ENCODE peak calls at places on chromosomes 6 and 20, in six cellular contexts. H is astrocyte of the spinal cord, M is fibroblast of lung, T is cardiac muscle cell, O is psoas muscle, J is WERI-Rb-1. N is an unnamed sample.

GRCh38 chr6:11317885-11318771 is 85.7 kb upstream of the NEDD9 start:
- DNase-seq in H (peak; percentile 99), M (peak; percentile 91), T (no peak), O (peak; percentile 40), J (no peak), N (peak; percentile 92)

GRCh38 chr6:130900913-130901312 is 73.7 kb downstream of the SMLR1 start:
- DNase-seq in H (peak; percentile 80), M (peak; percentile 78), T (no peak), O (peak; percentile 65), J (no peak), N (peak; percentile 58)

GRCh38 chr6:7264686-7265384 is 48.2 kb downstream of the SSR1 start:
- DNase-seq in H (no peak), M (no peak), T (no peak), O (no peak), J (peak; percentile 13), N (no peak)

GRCh38 chr6:19757036-19757435 is 80.1 kb upstream of the ID4 start:
- DNase-seq in H (peak; percentile 17), M (no peak), T (peak; percentile 10), O (no peak), J (no peak), N (no peak)

GRCh38 chr6:130730600-130730999 is 96.6 kb upstream of the SMLR1 start:
- DNase-seq in H (no peak), M (no peak), T (no peak), O (no peak), J (no peak), N (no peak)

GRCh38 chr20:56826306-56826970 is 197.3 kb downstream of the TFAP2C start:
- DNase-seq in H (peak; percentile 7), M (no peak), T (no peak), O (no peak), J (no peak), N (no peak)

GRCh38 chr20:9068232-9068781 is 580 bp upstream of the PLCB4 start:
- DNase-seq in H (no peak), M (no peak), T (peak; percentile 87), O (peak; percentile 31), J (peak; percentile 78), N (no peak)

GRCh38 chr20:3697588-3698235 is 14.7 kb downstream of the SIGLEC1 start:
- DNase-seq in H (no peak), M (no peak), T (no peak), O (no peak), J (no peak), N (no peak)

GRCh38 chr6:167047554-167047953 is 48.4 kb downstream of the CEP43 start:
- DNase-seq in H (no peak), M (no peak), T (no peak), O (no peak), J (no peak), N (no peak)

GRCh38 chr6:129954749-129955431 is 63.5 kb upstream of the L3MBTL3 start:
- DNase-seq in H (no peak), M (no peak), T (no peak), O (no peak), J (no peak), N (no peak)

GRCh38 chr6:112225691-112226090 is 28.7 kb downstream of the LAMA4 start:
- DNase-seq in H (no peak), M (peak; percentile 53), T (no peak), O (no peak), J (no peak), N (peak; percentile 88)

GRCh38 chr6:107443066-107443903 is 16.1 kb downstream of the PDSS2 start:
- DNase-seq in H (peak; percentile 8), M (no peak), T (no peak), O (no peak), J (no peak), N (peak; percentile 14)

GRCh38 chr6:31877125-31877650 is 1.6 kb downstream of the SLC44A4 start:
- DNase-seq in H (no peak), M (no peak), T (no peak), O (no peak), J (no peak), N (no peak)

GRCh38 chr20:19975901-19976300 is 41.3 kb upstream of the NAA20 start:
- DNase-seq in H (peak; percentile 37), M (peak; percentile 49), T (no peak), O (no peak), J (no peak), N (no peak)

GRCh38 chr6:28985396-28986164 is 19.5 kb downstream of the ZNF311 start:
- DNase-seq in H (peak; percentile 97), M (peak; percentile 99), T (peak; percentile 95), O (peak; percentile 75), J (peak; percentile 97), N (peak; percentile 95)
- H3K4me3 ChIP-seq in H (peak overlapping the region; percentile 56), M (peak overlapping the region; percentile 57), T (peak overlapping the region; percentile 40), O (peak overlapping the region; percentile 65), J (peak overlapping the region; percentile 95), N (peak overlapping the region; percentile 57)

DNA sequence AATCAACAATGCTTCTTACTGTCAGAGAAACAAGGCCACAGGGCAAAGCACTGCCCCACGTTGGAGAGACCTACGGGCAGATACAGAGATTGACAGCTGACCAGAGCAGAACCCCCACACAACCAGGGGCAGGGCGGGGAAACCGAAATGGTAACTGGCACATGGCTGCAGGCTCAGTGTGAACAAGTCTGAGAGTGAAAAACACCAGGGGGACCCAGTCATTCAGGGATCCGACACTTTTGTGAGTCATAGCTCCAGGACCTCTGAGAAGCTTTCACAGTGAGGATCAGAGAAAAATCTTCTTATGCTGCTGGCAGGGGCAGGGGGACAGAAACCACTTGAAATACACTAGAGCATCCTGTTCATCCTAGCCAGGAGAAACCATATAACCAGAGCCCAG is 254.2 kb downstream of the C6orf118 start:
- DNase-seq in H (peak; percentile 3), M (no peak), T (no peak), O (no peak), J (peak; percentile 67), N (no peak)
- TF ChIP-seq CTCF in H (no peak), M (no peak), T (no peak), O (no peak), J (peak; percentile 28), N (no peak)

DNA sequence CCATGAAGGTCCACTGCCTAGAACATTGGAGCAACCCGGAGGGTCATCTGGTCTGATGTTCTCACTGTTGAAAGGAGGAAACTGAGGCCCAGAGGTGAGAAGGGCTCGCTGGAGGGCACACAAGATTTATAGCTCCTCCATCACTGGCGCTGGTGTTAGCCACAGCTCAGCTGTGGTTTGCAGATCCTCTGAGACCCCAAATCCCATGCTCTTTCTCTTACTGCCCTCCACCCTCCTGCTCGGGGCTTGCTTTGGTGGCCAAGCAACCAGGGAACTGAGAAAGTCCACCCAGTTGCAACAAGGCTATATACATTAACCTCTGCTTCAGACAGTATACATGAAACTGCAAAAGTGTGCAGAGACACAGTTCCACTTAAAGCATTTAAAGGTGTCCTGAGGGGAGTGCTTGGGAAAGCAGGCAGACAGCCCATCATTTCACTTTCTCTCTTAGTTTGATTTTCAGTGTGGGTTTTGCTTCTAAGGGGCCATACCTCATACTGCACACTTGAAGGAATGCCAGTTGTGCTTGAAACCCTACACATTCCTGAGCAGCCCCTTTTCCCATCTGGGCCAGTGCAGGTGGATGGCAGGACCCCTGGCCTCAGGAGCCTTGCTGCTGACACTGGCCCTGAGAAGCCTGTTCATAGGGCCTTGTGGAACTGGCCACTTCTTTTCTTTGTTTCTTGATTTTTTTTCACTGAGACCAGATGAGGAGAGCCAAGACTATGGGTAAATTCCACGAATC is 347.6 kb downstream of the CDC5L start:
- DNase-seq in H (no peak), M (no peak), T (no peak), O (no peak), J (no peak), N (no peak)
- H3K4me3 ChIP-seq in H (no peak overlapping the region), M (no peak overlapping the region), T (no peak overlapping the region), O (no peak overlapping the region), J (no peak overlapping the region), N (no peak overlapping the region)

GRCh38 chr6:73121421-73121993 is 103.8 kb downstream of the KHDC1L start:
- DNase-seq in H (peak; percentile 58), M (peak; percentile 47), T (no peak), O (no peak), J (no peak), N (peak; percentile 45)
- TF ChIP-seq CTCF in H (peak; percentile 31), M (no peak), T (peak; percentile 17), O (no peak), J (no peak), N (peak; percentile 43)

GRCh38 chr6:5461365-5461764 is 200.1 kb downstream of the FARS2 start:
- DNase-seq in H (no peak), M (no peak), T (no peak), O (no peak), J (no peak), N (no peak)

GRCh38 chr6:5459346-5459745 is 198.0 kb downstream of the FARS2 start:
- DNase-seq in H (no peak), M (no peak), T (no peak), O (no peak), J (no peak), N (no peak)

GRCh38 chr6:5453531-5453930 is 192.2 kb downstream of the FARS2 start:
- DNase-seq in H (no peak), M (no peak), T (no peak), O (no peak), J (no peak), N (no peak)

GRCh38 chr6:5457036-5457435 is 195.7 kb downstream of the FARS2 start:
- DNase-seq in H (peak; percentile 37), M (peak; percentile 71), T (no peak), O (peak; percentile 57), J (no peak), N (no peak)

DNA sequence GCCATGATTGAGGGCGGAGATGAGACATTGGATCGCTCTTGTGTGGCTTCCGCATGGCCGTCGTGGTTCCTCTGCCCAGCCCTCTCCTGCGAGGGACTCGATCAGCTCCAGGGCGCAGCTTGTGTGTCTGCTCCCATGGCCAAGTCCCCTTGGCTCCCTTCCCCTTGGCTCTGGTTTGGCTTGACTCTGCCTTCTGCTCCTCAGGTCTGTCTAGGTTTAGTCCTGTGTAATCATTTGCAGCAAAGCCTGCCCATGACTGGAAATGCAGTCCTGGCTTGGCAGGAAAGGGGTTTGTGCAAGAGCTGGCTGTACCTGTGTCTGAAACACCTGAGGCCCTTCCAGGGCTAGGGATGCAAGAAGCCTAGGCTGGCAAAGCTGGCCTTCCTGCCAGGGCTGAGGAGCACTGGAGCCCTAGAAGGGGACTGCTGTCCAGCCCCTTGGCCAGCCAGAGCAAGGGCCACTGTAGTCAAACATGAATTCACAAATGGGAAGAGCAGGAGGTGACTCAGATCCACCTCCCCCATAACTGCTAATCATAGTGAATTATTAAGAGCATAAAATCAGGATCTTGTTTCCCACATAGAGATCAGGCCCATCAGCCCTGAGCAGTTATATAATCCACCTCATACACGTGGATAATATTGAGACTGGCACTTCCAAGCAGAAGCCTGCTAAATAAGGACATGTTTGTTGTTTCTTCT is 196.8 kb downstream of the FARS2 start:
- DNase-seq in H (no peak), M (no peak), T (no peak), O (peak; percentile 42), J (no peak), N (no peak)
- H3K4me3 ChIP-seq in H (no peak overlapping the region), M (no peak overlapping the region), T (no peak overlapping the region), O (peak overlapping the region; percentile 51), J (no peak overlapping the region), N (no peak overlapping the region)

DNA sequence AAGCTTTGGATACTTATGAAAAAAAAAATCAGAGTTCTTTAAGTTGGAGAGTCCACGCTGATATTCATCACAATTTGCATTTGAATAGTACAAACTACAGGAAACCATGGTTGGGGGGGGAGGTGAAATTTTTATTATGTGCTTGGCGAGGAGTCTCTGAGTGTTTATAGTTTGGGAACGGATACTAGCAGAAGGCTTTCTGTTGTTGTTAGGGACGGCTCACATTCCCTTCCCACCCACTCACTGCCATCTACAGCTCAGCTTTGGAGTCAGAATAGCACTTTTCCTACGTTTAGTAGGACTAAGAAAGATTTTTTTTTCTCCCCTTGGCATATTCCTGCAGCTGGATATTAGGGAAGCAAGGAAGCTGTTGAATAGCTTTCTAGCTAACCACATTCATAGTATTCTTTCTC is 235.0 kb upstream of the ZNF217 start:
- DNase-seq in H (peak; percentile 93), M (peak; percentile 95), T (peak; percentile 21), O (no peak), J (no peak), N (peak; percentile 93)
- TF ChIP-seq CTCF in H (no peak), M (peak; percentile 25), T (no peak), O (no peak), J (no peak), N (peak; percentile 14)

N was measured in fibroblast of villous mesenchyme.